ENCODE peak calls at places on chromosomes 4 and X, in five cellular contexts. N, W, Y, D and Q are unnamed samples.

GRCh38 chr4:107719211-107719926 is 665 bp downstream of the PAPSS1 start:
- DNase-seq in N (no peak), W (no peak), Y (no peak), D (no peak), Q (no peak)

GRCh38 chr4:53861856-53862610 is 202.4 kb downstream of the CHIC2 start:
- DNase-seq in N (no peak), W (peak), Y (no peak), D (no peak), Q (no peak)

GRCh38 chr4:128940966-128941365 is 131.5 kb downstream of the JADE1 start:
- DNase-seq in N (no peak), W (no peak), Y (no peak), D (no peak), Q (no peak)

GRCh38 chrX:69388526-69388925 is 115.6 kb upstream of the NALF2 start:
- DNase-seq in N (no peak), W (no peak), Y (no peak), D (peak), Q (no peak)

GRCh38 chrX:16039834-16040233 is 83.5 kb upstream of the GRPR start:
- DNase-seq in N (no peak), W (no peak), Y (no peak), D (no peak), Q (no peak)

GRCh38 chr4:3233391-3234071 is 15.4 kb upstream of the MSANTD1 start:
- DNase-seq in N (no peak), W (no peak), Y (no peak), D (no peak), Q (no peak)

GRCh38 chr4:3410401-3411135 is 31.2 kb upstream of the HGFAC start:
- DNase-seq in N (no peak), W (no peak), Y (no peak), D (no peak), Q (no peak)

GRCh38 chrX:71163010-71163409 is 18.4 kb downstream of the NLGN3 start:
- DNase-seq in N (no peak), W (no peak), Y (no peak), D (no peak), Q (no peak)

GRCh38 chrX:69125094-69125493 is 40.2 kb downstream of the PJA1 start:
- DNase-seq in N (no peak), W (no peak), Y (no peak), D (no peak), Q (no peak)